ENCODE peak calls at places on chromosomes 5 and 9, in four cellular contexts. D is keratinocyte, B is IMR-90, L is K562. G is an unnamed sample.

GRCh38 chr9:755454-756381 is 85.8 kb upstream of the DMRT1 start:
- DNase-seq in B (peak; percentile 92), L (no peak), D (peak; percentile 50), G (peak; percentile 89)

GRCh38 chr5:148372883-148373282 is 10.9 kb upstream of the FBXO38 start:
- DNase-seq in D (no peak), B (no peak), L (no peak), G (no peak)

GRCh38 chr5:7805379-7805778 is 45.6 kb downstream of the CFAP90 start:
- DNase-seq in D (no peak), B (peak; percentile 2), L (no peak), G (no peak)

GRCh38 chr9:706606-707451 is 134.7 kb upstream of the DMRT1 start:
- DNase-seq in D (no peak), B (peak; percentile 75), L (peak; percentile 15), G (peak; percentile 68)

GRCh38 chr9:27400334-27400875 is 103.5 kb upstream of the EQTN start:
- DNase-seq in D (no peak), B (no peak), L (no peak), G (no peak)

GRCh38 chr5:158511454-158511853 is 588.3 kb downstream of the EBF1 start:
- DNase-seq in L (no peak), B (no peak), D (no peak), G (no peak)

GRCh38 chr5:148140846-148141245 is 27.5 kb upstream of the SPINK14 start:
- DNase-seq in B (no peak), D (no peak), L (no peak), G (no peak)

GRCh38 chr5:174533771-174534221 is 190.6 kb upstream of the MSX2 start:
- DNase-seq in L (no peak), D (peak; percentile 84), B (peak; percentile 99), G (no peak)

GRCh38 chr9:36950389-36950788 is 83.7 kb downstream of the PAX5 start:
- DNase-seq in L (no peak), B (no peak), D (no peak), G (no peak)

GRCh38 chr5:95760291-95761191 is 29.4 kb downstream of the RHOBTB3 start:
- DNase-seq in L (no peak), B (peak; percentile 99), D (peak; percentile 50), G (peak; percentile 78)

GRCh38 chr5:54581831-54582548 is 64.4 kb downstream of the SNX18 start:
- DNase-seq in L (no peak), B (peak; percentile 36), D (no peak), G (no peak)
- H3K9me1 ChIP-seq in L (no peaks in the 10 kb centered on the region), B (peaks cover 7% of the 10 kb centered on the region), D (no peaks in the 10 kb centered on the region), G (no peaks in the 10 kb centered on the region)

DNA sequence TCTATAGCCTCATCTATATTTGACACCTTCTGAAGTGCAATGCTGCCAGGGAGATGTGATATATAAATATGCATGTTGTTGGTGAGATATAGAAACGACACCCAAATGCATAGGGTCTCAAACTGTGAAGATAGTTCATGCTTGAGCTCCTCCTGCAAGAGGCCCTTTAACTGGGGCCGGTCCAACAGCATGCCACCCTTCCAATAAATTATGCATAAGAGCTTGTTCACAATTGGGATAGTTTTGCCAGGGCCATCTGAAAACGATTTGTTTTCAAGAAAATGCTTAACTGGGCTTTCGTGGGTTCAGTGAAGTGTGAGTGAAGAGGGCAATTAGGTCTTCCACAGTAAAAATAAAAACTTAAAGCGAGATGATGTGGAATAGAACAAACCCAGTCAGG is 424.2 kb upstream of the WWC1 start:
- DNase-seq in D (no peak), L (no peak), B (no peak), G (no peak)
- H3K9me1 ChIP-seq in D (peaks cover 4% of the 10 kb centered on the region), L (no peaks in the 10 kb centered on the region), B (no peaks in the 10 kb centered on the region), G (no peaks in the 10 kb centered on the region)

DNA sequence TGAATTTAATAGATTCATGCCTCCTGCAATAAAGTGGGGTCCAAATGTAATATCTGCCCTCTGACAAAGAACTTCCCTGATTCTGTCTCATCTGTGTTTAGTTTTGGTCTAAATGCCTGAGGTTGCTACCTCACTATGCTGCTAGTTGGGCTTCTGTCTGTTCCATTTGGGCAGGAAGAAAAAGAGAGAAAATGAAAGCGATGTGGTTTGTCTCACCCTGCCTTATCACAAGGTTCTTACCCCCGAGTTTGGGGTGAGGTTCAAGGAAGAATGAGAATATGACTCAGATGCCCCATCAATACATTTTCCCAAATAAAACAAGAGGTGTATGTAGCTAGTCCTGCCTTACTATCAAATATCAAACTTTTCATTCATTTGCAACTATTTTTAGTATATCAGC is 132.1 kb upstream of the MTAP start:
- DNase-seq in L (no peak), D (no peak), B (no peak), G (no peak)
- H3K9me1 ChIP-seq in L (no peaks in the 10 kb centered on the region), D (no peaks in the 10 kb centered on the region), B (peaks cover 3% of the 10 kb centered on the region), G (no peaks in the 10 kb centered on the region)

GRCh38 chr9:134661791-134662142 is 20.2 kb downstream of the COL5A1 start:
- DNase-seq in D (no peak), L (no peak), B (peak; percentile 80), G (no peak)
- H3K9me1 ChIP-seq in D (no peaks in the 10 kb centered on the region), L (no peaks in the 10 kb centered on the region), B (peaks cover 51% of the 10 kb centered on the region), G (no peaks in the 10 kb centered on the region)

GRCh38 chr5:132065351-132065937 is 5.0 kb downstream of the IL3 start:
- DNase-seq in B (peak; percentile 73), L (peak; percentile 81), D (no peak), G (peak; percentile 71)

GRCh38 chr5:132066871-132067270 is 6.4 kb downstream of the IL3 start:
- DNase-seq in D (no peak), L (no peak), B (no peak), G (no peak)

GRCh38 chr5:132064738-132065331 is 4.4 kb downstream of the IL3 start:
- DNase-seq in D (no peak), L (peak; percentile 81), B (peak; percentile 70), G (peak; percentile 78)

GRCh38 chr5:132067451-132067850 is 6.1 kb upstream of the CSF2 start:
- DNase-seq in B (no peak), D (no peak), L (no peak), G (no peak)

DNA sequence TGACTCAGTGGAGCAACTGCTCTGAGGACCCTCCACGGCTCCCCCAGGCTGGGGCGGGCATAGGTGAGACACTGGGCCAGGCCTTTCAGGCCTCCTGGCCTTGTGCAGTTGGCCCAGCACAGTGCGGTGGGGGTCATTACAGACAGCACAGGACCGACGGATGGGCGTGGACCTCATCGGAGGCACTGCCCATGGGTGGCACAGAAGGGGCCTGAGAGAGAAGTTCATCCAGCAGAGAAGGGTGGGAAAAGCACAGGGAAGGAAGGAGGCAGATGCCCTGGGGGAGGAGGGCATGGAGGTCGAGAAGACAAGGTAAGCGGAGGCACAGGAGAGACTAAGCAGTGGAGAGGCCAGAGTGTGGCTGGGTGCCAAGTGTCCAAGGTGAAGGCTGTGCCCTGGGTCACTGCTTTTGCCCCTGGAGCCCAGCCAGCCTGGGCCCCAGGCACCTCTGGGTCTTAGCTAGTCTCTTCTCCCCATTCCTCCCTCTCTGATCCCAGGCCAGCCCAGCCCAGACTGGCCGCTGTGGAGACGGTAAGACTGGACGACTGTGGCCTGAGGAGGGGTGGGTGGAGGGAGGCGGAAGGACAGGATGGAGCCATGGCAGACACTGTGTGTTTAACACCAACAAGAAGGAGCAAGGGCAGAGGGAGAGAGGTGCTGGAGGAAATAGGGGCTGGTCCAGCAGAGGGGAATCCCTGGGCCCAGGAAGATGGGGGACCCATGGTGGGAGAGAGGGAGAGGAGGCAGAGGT is 5.7 kb downstream of the IL3 start:
- DNase-seq in B (no peak), L (no peak), D (no peak), G (no peak)
- H3K9me1 ChIP-seq in B (peaks cover 5% of the 10 kb centered on the region), L (no peaks in the 10 kb centered on the region), D (no peaks in the 10 kb centered on the region), G (no peaks in the 10 kb centered on the region)

DNA sequence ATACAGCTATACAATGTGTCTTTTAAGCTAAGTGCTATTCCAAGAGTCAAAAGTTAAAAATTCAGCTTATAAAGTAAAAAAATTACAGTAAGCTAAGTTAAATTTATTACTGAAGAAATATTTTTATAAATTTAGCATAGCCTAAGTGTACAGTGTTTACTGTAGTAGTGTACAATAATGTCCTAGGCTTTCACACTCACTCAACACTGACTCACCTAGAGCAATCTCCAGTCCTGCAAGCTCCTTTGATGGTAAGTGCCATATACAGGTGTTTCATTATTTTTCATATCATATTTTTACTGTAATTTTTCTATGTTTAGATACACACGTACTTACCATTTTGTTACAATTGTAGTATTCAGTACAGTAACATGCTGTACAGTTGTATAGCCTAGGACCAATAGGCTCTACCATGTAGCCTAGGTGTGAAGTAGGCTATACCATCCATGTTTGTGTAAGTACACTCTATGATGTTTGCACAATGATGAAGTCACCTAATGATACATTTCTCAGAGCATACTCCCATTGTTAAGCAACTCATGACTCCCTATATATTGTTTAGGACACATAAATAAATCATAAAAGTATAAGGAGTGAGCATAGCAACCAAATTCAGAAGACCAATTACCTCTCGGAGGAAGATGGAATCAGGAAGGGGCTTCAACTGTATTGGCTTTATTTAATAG is 165.1 kb upstream of the SLC30A5 start:
- DNase-seq in L (no peak), B (no peak), D (no peak), G (no peak)
- H3K9me1 ChIP-seq in L (no peaks in the 10 kb centered on the region), B (no peaks in the 10 kb centered on the region), D (no peaks in the 10 kb centered on the region), G (no peaks in the 10 kb centered on the region)

GRCh38 chr5:78562001-78562400 is 86.6 kb downstream of the LHFPL2 start:
- DNase-seq in B (no peak), D (no peak), L (no peak), G (no peak)
- H3K9me1 ChIP-seq in B (peaks cover 16% of the 10 kb centered on the region), D (no peaks in the 10 kb centered on the region), L (no peaks in the 10 kb centered on the region), G (no peaks in the 10 kb centered on the region)

GRCh38 chr5:51156222-51156621 is 227.0 kb upstream of the ISL1 start:
- DNase-seq in D (no peak), B (no peak), L (no peak), G (no peak)
- H3K9me1 ChIP-seq in D (no peaks in the 10 kb centered on the region), B (no peaks in the 10 kb centered on the region), L (no peaks in the 10 kb centered on the region), G (no peaks in the 10 kb centered on the region)

DNA sequence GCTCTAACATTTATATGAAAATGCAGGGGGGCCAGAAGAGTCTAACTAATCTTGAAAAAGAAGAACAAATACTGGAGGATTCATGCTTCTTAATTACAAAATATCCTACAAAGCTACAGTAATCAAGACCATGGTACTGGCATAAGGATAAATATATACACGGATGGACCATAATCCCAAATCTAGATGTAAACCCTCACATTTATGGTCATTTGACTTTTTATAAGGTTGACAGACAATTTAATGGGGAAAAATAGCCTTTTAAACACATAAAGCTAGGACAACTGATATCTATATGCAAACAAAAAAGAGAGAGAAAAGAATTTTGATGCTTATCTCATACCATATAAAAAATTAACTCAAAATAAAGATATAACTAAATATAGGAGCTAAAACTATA is 55.9 kb downstream of the YIPF5 start:
- DNase-seq in L (no peak), B (no peak), D (no peak), G (no peak)
- H3K9me1 ChIP-seq in L (no peaks in the 10 kb centered on the region), B (no peaks in the 10 kb centered on the region), D (no peaks in the 10 kb centered on the region), G (no peaks in the 10 kb centered on the region)